ENCODE peak calls at places on chromosomes 11 and 22, in five cellular contexts. Q is fibroblast of the aortic adventitia, L is breast epithelium, H is keratinocyte, S is Peyer's patch. I is an unnamed sample.

GRCh38 chr11:23311986-23312940 is 452.0 kb upstream of the CCDC179 start:
- DNase-seq in H (no peak), L (no peak), S (no peak), Q (no peak), I (no peak)

GRCh38 chr11:17765381-17766359 is 31.1 kb downstream of the KCNC1 start:
- DNase-seq in Q (no peak), H (no peak), S (no peak), L (no peak), I (no peak)

GRCh38 chr11:12066799-12067508 is 43.4 kb upstream of the MICAL2 start:
- DNase-seq in Q (no peak), H (no peak), S (no peak), L (no peak), I (no peak)

GRCh38 chr11:83600656-83601055 is 314.5 kb upstream of the CCDC90B start:
- DNase-seq in H (no peak), L (no peak), S (no peak), Q (no peak), I (no peak)

GRCh38 chr22:47795477-47796127 is 1033.2 kb downstream of the TBC1D22A start:
- DNase-seq in H (no peak), Q (no peak), L (no peak), S (no peak), I (no peak)

GRCh38 chr11:2298795-2299747 is 2.6 kb downstream of the C11orf21 start:
- DNase-seq in S (peak), H (peak), L (peak), Q (no peak), I (peak)

GRCh38 chr22:49301398-49302149 is 526.1 kb downstream of the BRD1 start:
- DNase-seq in Q (no peak), S (peak), L (peak), H (no peak), I (no peak)

GRCh38 chr11:17767301-17767885 is 32.8 kb downstream of the KCNC1 start:
- DNase-seq in H (no peak), S (no peak), L (no peak), Q (no peak), I (no peak)

GRCh38 chr11:112889446-112889845 is 71.8 kb upstream of the NCAM1 start:
- DNase-seq in L (no peak), S (no peak), H (no peak), Q (no peak), I (no peak)

GRCh38 chr11:73295259-73295995 is 12.6 kb upstream of the ARHGEF17 start:
- DNase-seq in H (no peak), S (peak), Q (peak), L (no peak), I (peak)

GRCh38 chr11:130085671-130086070 is 16.0 kb downstream of the APLP2 start:
- DNase-seq in Q (no peak), S (no peak), H (no peak), L (no peak), I (no peak)

GRCh38 chr22:26848244-26848920 is 191.0 kb downstream of the MIAT start:
- DNase-seq in S (no peak), Q (peak), H (no peak), L (no peak), I (no peak)

GRCh38 chr11:46557684-46558151 is 36.1 kb downstream of the AMBRA1 start:
- DNase-seq in Q (peak), S (no peak), L (no peak), H (no peak), I (no peak)

GRCh38 chr11:124633355-124633754 is 10.7 kb downstream of the TBRG1 start:
- DNase-seq in H (no peak), L (no peak), Q (no peak), S (no peak), I (no peak)

GRCh38 chr22:40703174-40703573 is 23.9 kb downstream of the MCHR1 start:
- DNase-seq in S (no peak), Q (no peak), H (no peak), L (no peak), I (no peak)

GRCh38 chr22:20027966-20028854 is 7.3 kb downstream of the TANGO2 start:
- DNase-seq in S (no peak), L (no peak), Q (peak), H (no peak), I (no peak)

GRCh38 chr22:18968011-18968749 is 32.1 kb upstream of the PRODH start:
- DNase-seq in H (no peak), L (no peak), Q (peak), S (no peak), I (no peak)

GRCh38 chr11:19679952-19680823 is 32.4 kb upstream of the NAV2 start:
- DNase-seq in L (peak), Q (peak), H (peak), S (peak), I (peak)

GRCh38 chr11:128548655-128549255 is 38.6 kb downstream of the ETS1 start:
- DNase-seq in Q (no peak), H (no peak), L (no peak), S (peak), I (no peak)

GRCh38 chr11:57422669-57423068 is 4.3 kb downstream of the SLC43A3 start:
- DNase-seq in Q (no peak), H (no peak), L (no peak), S (no peak), I (no peak)

GRCh38 chr11:118911880-118912741 is 13.6 kb downstream of the BCL9L start:
- DNase-seq in S (no peak), H (peak), L (peak), Q (peak), I (no peak)

GRCh38 chr11:5655474-5655873 is 29.4 kb downstream of the TRIM5 start:
- DNase-seq in S (no peak), L (no peak), H (no peak), Q (no peak), I (no peak)

GRCh38 chr11:17389205-17389956 is 922 bp upstream of the KCNJ11 start:
- DNase-seq in L (peak), Q (no peak), S (peak), H (no peak), I (peak)

GRCh38 chr11:58562375-58562800 is 13.3 kb downstream of the LPXN start:
- DNase-seq in H (no peak), S (no peak), Q (no peak), L (no peak), I (no peak)

GRCh38 chr11:18236664-18237356 is at the start of gene SAA4:
- DNase-seq in Q (no peak), H (no peak), S (no peak), L (no peak), I (no peak)

GRCh38 chr11:9861860-9862725 is 198.2 kb downstream of the SWAP70 start:
- DNase-seq in S (peak), H (no peak), Q (peak), L (peak), I (no peak)

GRCh38 chr22:20080776-20081654 is 974 bp downstream of the DGCR8 start:
- DNase-seq in S (no peak), L (no peak), H (no peak), Q (peak), I (no peak)

GRCh38 chr11:1741741-1742140 is 8.7 kb downstream of the IFITM10 start:
- DNase-seq in L (no peak), S (peak), Q (no peak), H (no peak), I (no peak)

GRCh38 chr11:81986556-81987161 is 747.0 kb downstream of the FAM181B start:
- DNase-seq in L (no peak), S (no peak), Q (no peak), H (no peak), I (no peak)

GRCh38 chr11:126355926-126356897 is 726 bp downstream of the ST3GAL4 start:
- DNase-seq in L (no peak), S (no peak), Q (peak), H (no peak), I (no peak)
- TF ChIP-seq CTCF in L (no peak), S (no peak), Q (no peak), H (no peak), I (no peak)

DNA sequence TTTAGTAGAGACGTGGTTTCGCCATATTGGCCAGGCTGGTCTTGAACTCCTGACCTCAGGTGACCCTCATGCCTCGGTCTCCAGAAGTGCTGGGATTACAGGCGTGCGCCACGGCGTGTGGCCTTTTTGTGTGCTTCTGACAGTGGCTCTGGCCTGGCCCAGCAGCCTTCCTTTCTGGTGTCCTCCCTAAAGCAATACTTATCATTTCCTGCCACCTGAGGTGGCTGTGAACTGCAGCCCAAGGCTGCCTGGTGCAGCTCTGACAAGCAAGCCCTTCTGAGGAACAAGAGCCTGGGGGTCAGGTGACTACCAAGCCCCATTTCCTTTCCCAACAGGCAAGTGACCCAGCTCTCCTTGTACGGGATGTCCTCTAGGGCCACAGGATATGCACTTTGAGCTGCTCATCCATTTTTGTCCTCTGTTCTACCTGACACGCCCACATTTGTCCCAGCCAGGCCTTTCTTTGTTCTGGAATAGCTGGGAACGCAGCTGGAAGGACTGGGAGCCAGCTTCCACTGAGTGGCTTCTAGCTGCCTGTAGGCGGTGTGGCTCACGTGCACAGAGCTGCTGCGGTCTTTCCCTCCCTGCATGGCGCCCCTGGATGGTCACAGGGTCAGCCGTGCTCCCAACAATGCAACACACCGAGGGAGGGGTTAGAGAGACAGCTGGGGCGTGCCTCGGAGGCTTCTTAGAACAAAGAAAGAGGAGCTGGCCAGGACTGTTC is 12.3 kb upstream of the BID start:
- DNase-seq in Q (peak), H (no peak), L (peak), S (no peak), I (no peak)
- TF ChIP-seq CTCF in Q (no peak), H (no peak), L (no peak), S (peak), I (no peak)

DNA sequence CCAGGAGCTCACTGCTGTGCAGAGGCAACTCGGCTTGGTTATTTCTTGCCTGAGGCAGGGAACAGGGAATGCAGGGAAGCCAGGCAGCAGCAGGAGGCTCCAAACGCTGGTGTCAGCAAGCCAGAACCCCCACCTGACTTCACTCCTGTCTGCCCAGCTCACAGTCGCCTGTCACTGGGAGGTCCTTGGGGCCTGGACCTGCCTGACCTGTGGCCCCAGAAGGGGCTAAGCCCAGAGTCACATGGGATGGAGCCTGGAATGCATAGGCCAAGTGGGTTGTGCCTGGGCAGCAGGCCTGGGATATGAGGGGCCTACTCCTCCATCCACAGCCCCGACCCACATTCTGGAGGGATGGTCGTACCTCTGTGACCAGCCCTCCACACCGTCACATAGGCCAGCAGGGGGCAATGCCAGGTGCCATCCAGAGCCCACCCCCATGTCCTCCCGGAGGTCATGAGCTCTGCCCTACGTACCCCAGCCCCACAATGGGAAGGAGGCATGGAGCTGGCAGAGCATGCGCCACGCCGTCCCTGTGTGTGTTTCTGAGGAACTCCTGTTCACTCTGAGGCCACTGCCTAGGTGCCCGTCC is 5.2 kb downstream of the RASSF7 start:
- DNase-seq in Q (no peak), H (no peak), S (no peak), L (no peak), I (no peak)
- TF ChIP-seq CTCF in Q (no peak), H (no peak), S (no peak), L (no peak), I (no peak)

DNA sequence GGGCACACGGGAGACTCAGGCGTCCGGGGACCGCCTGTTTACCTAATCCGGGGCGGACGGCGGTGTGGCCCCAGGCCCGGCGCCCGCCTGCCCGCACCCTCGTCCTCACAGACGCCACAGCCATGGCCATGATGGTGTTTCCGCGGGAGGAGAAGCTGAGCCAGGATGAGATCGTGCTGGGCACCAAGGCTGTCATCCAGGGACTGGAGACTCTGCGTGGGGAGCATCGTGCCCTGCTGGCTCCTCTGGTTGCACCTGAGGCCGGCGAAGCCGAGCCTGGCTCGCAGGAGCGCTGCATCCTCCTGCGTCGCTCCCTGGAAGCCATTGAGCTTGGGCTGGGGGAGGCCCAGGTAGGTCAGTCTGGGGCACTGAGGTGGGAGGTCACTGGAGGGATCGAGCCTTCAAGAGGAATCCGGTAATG is 10.0 kb upstream of the RAB1B start:
- DNase-seq in S (no peak), H (no peak), Q (no peak), L (no peak), I (no peak)
- TF ChIP-seq CTCF in S (no peak), H (peak), Q (no peak), L (no peak), I (no peak)

DNA sequence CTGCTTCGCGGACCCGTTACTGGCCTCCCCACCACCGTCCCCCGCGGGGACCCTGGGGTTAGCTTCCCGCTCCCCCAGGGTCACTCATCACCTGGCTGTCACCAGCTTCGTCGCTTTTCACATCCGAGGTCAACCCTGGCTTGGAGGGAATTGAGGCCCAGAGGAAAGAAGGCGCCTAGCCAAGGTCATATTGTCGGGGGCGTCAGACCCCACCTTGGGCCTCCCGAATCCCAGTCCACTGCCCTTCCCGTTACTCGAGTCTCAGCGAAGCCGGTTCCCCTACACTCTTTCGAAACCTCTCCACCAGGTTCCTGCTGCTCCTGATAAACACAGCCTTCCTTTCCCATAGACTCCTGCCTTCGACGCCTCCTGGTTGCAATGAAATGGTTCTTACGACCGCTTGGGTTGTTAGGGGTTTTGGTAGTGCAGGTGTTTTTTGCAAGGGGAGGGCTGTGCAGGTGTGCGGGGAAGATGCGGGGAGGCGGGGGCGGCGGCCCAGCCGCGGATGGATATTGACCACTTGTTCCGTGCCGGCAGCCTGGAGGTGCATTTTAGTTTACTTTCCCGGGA is 634 bp downstream of the NAA40 start:
- DNase-seq in S (peak), L (no peak), H (no peak), Q (peak), I (no peak)
- TF ChIP-seq CTCF in S (no peak), L (no peak), H (no peak), Q (peak), I (no peak)

DNA sequence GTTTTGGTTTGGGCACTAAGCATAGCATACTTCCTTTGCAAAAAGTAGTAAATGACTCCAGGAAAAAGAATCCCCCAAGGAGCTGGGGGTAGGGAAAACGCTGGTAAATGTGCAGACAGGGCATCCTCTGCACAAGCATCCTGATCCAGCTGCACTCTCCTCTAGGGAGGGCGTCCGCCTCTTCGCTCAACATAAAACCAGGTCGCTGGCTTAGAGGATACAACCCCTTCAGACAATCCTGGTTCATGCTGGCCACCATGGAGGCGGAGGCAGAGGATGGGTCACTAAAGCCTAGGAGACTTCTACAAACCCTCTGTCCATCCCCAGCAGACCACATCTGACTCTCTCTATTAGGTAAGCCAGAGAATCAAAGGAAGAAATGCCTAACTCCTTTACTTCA is 14.2 kb downstream of the PCSK7 start:
- DNase-seq in Q (no peak), L (no peak), H (no peak), S (no peak), I (peak)
- TF ChIP-seq CTCF in Q (no peak), L (no peak), H (no peak), S (no peak), I (no peak)

GRCh38 chr22:23270212-23270733 is 90.0 kb downstream of the BCR start:
- DNase-seq in S (no peak), L (no peak), Q (no peak), H (no peak), I (no peak)
- TF ChIP-seq CTCF in S (no peak), L (no peak), Q (peak), H (no peak), I (no peak)

I was measured in omental fat pad.